ENCODE peak calls at places on chromosomes 2 and 18, in four cellular contexts. One of them, this sample, is unnamed. For H3K9me3, the result is how much of the 10 kb centered on the place peaks cover.

GRCh38 chr2:218995972-218996644 is 2.9 kb upstream of the CRYBA2 start:
- DNase-seq in PC-9: peak
- DNase-seq in IMR-90: peak
- DNase-seq in HCT116: peak
- DNase-seq in this sample: peak

GRCh38 chr18:48445540-48445939 is 36.4 kb upstream of the ZBTB7C start:
- DNase-seq in PC-9: peak
- DNase-seq in IMR-90: peak
- DNase-seq in HCT116: peak
- DNase-seq in this sample: peak

GRCh38 chr2:62266433-62267038 is 70.6 kb downstream of the B3GNT2 start:
- DNase-seq in PC-9: no peak
- DNase-seq in IMR-90: peak
- DNase-seq in HCT116: no peak
- DNase-seq in this sample: peak

GRCh38 chr2:236743623-236744280 is 174.1 kb downstream of the ACKR3 start:
- DNase-seq in PC-9: no peak
- DNase-seq in IMR-90: peak
- DNase-seq in HCT116: no peak
- DNase-seq in this sample: peak

GRCh38 chr18:52311331-52311730 is 28.7 kb upstream of the DCC start:
- DNase-seq in PC-9: no peak
- DNase-seq in IMR-90: no peak
- DNase-seq in HCT116: no peak
- DNase-seq in this sample: no peak

GRCh38 chr2:148122788-148123187 is 101.9 kb downstream of the MBD5 start:
- DNase-seq in PC-9: no peak
- DNase-seq in IMR-90: peak
- DNase-seq in HCT116: no peak
- DNase-seq in this sample: peak

GRCh38 chr2:64222351-64222750 is 78.1 kb upstream of the PELI1 start:
- DNase-seq in PC-9: no peak
- DNase-seq in IMR-90: peak
- DNase-seq in HCT116: no peak
- DNase-seq in this sample: no peak

GRCh38 chr18:24395049-24395780 is 2.4 kb downstream of the OSBPL1A start:
- DNase-seq in PC-9: no peak
- DNase-seq in IMR-90: peak
- DNase-seq in HCT116: no peak
- DNase-seq in this sample: no peak

GRCh38 chr2:50596521-50596920 is 435.4 kb downstream of the NRXN1 start:
- DNase-seq in PC-9: no peak
- DNase-seq in IMR-90: no peak
- DNase-seq in HCT116: no peak
- DNase-seq in this sample: no peak

GRCh38 chr2:64797881-64798590 is 144.3 kb upstream of the SERTAD2 start:
- DNase-seq in PC-9: peak
- DNase-seq in IMR-90: peak
- DNase-seq in HCT116: no peak
- DNase-seq in this sample: peak

GRCh38 chr2:122955761-122956160 is 1069.3 kb upstream of the CNTNAP5 start:
- DNase-seq in PC-9: no peak
- DNase-seq in IMR-90: no peak
- DNase-seq in HCT116: no peak
- DNase-seq in this sample: no peak

GRCh38 chr2:181613241-181613640 is 43.7 kb downstream of the CERKL start:
- DNase-seq in PC-9: no peak
- DNase-seq in IMR-90: no peak
- DNase-seq in HCT116: no peak
- DNase-seq in this sample: no peak

GRCh38 chr2:166463640-166464039 is 30.4 kb downstream of the SCN7A start:
- DNase-seq in PC-9: no peak
- DNase-seq in IMR-90: no peak
- DNase-seq in HCT116: no peak
- DNase-seq in this sample: no peak

GRCh38 chr2:241796209-241796608 is 12.8 kb upstream of the NEU4 start:
- DNase-seq in PC-9: no peak
- DNase-seq in IMR-90: no peak
- DNase-seq in HCT116: no peak
- DNase-seq in this sample: no peak

GRCh38 chr2:239940861-239941570 is 84.1 kb downstream of the NDUFA10 start:
- DNase-seq in PC-9: no peak
- DNase-seq in IMR-90: no peak
- DNase-seq in HCT116: no peak
- DNase-seq in this sample: no peak

GRCh38 chr2:44450806-44451205 is 89.1 kb downstream of the CAMKMT start:
- DNase-seq in PC-9: no peak
- DNase-seq in IMR-90: no peak
- DNase-seq in HCT116: no peak
- DNase-seq in this sample: no peak

GRCh38 chr2:210227689-210228088 is 2.4 kb upstream of the ACADL start:
- DNase-seq in PC-9: no peak
- DNase-seq in IMR-90: no peak
- DNase-seq in HCT116: no peak
- DNase-seq in this sample: no peak

GRCh38 chr18:13051950-13052349 is 60.8 kb downstream of the CEP192 start:
- DNase-seq in PC-9: no peak
- DNase-seq in IMR-90: no peak
- DNase-seq in HCT116: no peak
- DNase-seq in this sample: no peak

GRCh38 chr18:65748321-65748720 is 2.5 kb upstream of the CDH7 start:
- DNase-seq in PC-9: no peak
- DNase-seq in IMR-90: no peak
- DNase-seq in HCT116: no peak
- DNase-seq in this sample: no peak

GRCh38 chr18:58586269-58586668 is 42.6 kb downstream of the ALPK2 start:
- DNase-seq in PC-9: no peak
- DNase-seq in IMR-90: no peak
- DNase-seq in HCT116: no peak
- DNase-seq in this sample: no peak

GRCh38 chr18:54734059-54734458 is 94.2 kb upstream of the RAB27B start:
- DNase-seq in PC-9: no peak
- DNase-seq in IMR-90: peak
- DNase-seq in HCT116: no peak
- DNase-seq in this sample: peak

GRCh38 chr2:191020742-191021381 is 6.9 kb upstream of the STAT1 start:
- DNase-seq in PC-9: no peak
- DNase-seq in IMR-90: peak
- DNase-seq in HCT116: no peak
- DNase-seq in this sample: peak

GRCh38 chr2:210553371-210553770 is 3.0 kb upstream of the CPS1 start:
- DNase-seq in PC-9: peak
- DNase-seq in IMR-90: no peak
- DNase-seq in HCT116: no peak
- DNase-seq in this sample: no peak

GRCh38 chr2:3187467-3187866 is 190.2 kb downstream of the EIPR1 start:
- DNase-seq in PC-9: no peak
- DNase-seq in IMR-90: no peak
- DNase-seq in HCT116: no peak
- DNase-seq in this sample: no peak

GRCh38 chr18:38427234-38427633 is 861.6 kb upstream of the CELF4 start:
- DNase-seq in PC-9: no peak
- DNase-seq in IMR-90: no peak
- DNase-seq in HCT116: no peak
- DNase-seq in this sample: no peak

GRCh38 chr2:30115141-30115980 is 31.4 kb upstream of the YPEL5 start:
- DNase-seq in PC-9: peak
- DNase-seq in IMR-90: peak
- DNase-seq in HCT116: peak
- DNase-seq in this sample: peak

GRCh38 chr18:70288851-70289328 is at the start of gene SOCS6:
- DNase-seq in PC-9: peak
- DNase-seq in IMR-90: peak
- DNase-seq in HCT116: no peak
- DNase-seq in this sample: peak

GRCh38 chr2:127254386-127254981 is 34.4 kb upstream of the CYP27C1 start:
- DNase-seq in PC-9: peak
- DNase-seq in IMR-90: peak
- DNase-seq in HCT116: no peak
- DNase-seq in this sample: peak

GRCh38 chr18:22167091-22167470 is 2.3 kb upstream of the GATA6 start:
- DNase-seq in PC-9: no peak
- DNase-seq in IMR-90: no peak
- DNase-seq in HCT116: no peak
- DNase-seq in this sample: no peak

GRCh38 chr2:222604749-222605515 is 51.0 kb downstream of the FARSB start:
- DNase-seq in PC-9: no peak
- DNase-seq in IMR-90: no peak
- DNase-seq in HCT116: no peak
- DNase-seq in this sample: no peak

GRCh38 chr2:240216197-240216596 is 75.7 kb upstream of the OTOS start:
- DNase-seq in PC-9: no peak
- DNase-seq in IMR-90: no peak
- DNase-seq in HCT116: no peak
- DNase-seq in this sample: no peak

GRCh38 chr2:973129-973528 is 22.5 kb downstream of the SNTG2 start:
- DNase-seq in PC-9: no peak
- DNase-seq in IMR-90: no peak
- DNase-seq in HCT116: no peak
- DNase-seq in this sample: no peak

GRCh38 chr18:8771930-8772329 is 66.6 kb downstream of the MTCL1 start:
- DNase-seq in PC-9: no peak
- DNase-seq in IMR-90: no peak
- DNase-seq in HCT116: no peak
- DNase-seq in this sample: no peak

GRCh38 chr18:47585136-47585535 is 333.7 kb upstream of the SKOR2 start:
- DNase-seq in PC-9: no peak
- DNase-seq in IMR-90: no peak
- DNase-seq in HCT116: no peak
- DNase-seq in this sample: no peak

GRCh38 chr2:237614151-237614720 is 13.2 kb upstream of the LRRFIP1 start:
- DNase-seq in PC-9: peak
- DNase-seq in IMR-90: peak
- DNase-seq in HCT116: no peak
- DNase-seq in this sample: no peak

GRCh38 chr2:127219716-127220090 is 396 bp downstream of the CYP27C1 start:
- DNase-seq in PC-9: peak
- DNase-seq in IMR-90: no peak
- DNase-seq in HCT116: no peak
- DNase-seq in this sample: peak

GRCh38 chr2:188983427-188984101 is 9.4 kb downstream of the COL3A1 start:
- DNase-seq in PC-9: no peak
- DNase-seq in IMR-90: peak
- DNase-seq in HCT116: peak
- DNase-seq in this sample: peak

GRCh38 chr2:136171223-136171622 is 53.3 kb upstream of the CXCR4 start:
- DNase-seq in PC-9: no peak
- DNase-seq in IMR-90: no peak
- DNase-seq in HCT116: no peak
- DNase-seq in this sample: no peak

GRCh38 chr2:159572459-159572858 is 43.9 kb downstream of the BAZ2B start:
- DNase-seq in PC-9: no peak
- DNase-seq in IMR-90: no peak
- DNase-seq in HCT116: no peak
- DNase-seq in this sample: no peak

GRCh38 chr2:36696533-36696932 is at the start of gene VIT:
- DNase-seq in PC-9: no peak
- DNase-seq in IMR-90: no peak
- DNase-seq in HCT116: no peak
- DNase-seq in this sample: peak
- H3K4me3 ChIP-seq in PC-9: no peak
- H3K4me3 ChIP-seq in IMR-90: peak
- H3K4me3 ChIP-seq in HCT116: no peak
- H3K4me3 ChIP-seq in this sample: peak

DNA sequence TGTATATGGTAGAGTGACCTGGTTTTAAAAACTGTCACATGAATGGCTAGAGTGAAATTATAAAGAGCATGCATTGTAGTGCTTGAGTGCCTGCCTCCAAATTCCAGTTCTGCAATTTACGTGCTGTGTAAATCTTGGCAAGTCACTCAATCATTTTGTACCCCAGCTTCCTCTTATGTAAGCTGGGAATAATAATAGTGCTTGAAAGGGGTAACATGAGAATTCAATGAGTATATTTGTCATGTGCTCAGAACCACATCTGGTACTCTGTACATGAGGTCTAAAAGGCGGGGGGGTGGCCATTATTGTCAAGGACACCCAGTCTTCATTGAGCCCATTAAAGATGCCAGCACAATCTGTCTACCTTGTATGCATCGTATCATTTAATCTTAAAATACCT is 214.8 kb downstream of the MC4R start:
- DNase-seq in PC-9: no peak
- DNase-seq in IMR-90: no peak
- DNase-seq in HCT116: no peak
- DNase-seq in this sample: no peak
- H3K9me3 ChIP-seq in PC-9: under half
- H3K9me3 ChIP-seq in IMR-90: under half
- H3K9me3 ChIP-seq in HCT116: under half
- H3K9me3 ChIP-seq in this sample: under half

GRCh38 chr18:78980279-78980771 is 707 bp downstream of the SALL3 start:
- DNase-seq in PC-9: no peak
- DNase-seq in IMR-90: no peak
- DNase-seq in HCT116: no peak
- DNase-seq in this sample: no peak
- H3K4me3 ChIP-seq in PC-9: no peak
- H3K4me3 ChIP-seq in IMR-90: no peak
- H3K4me3 ChIP-seq in HCT116: no peak
- H3K4me3 ChIP-seq in this sample: no peak

GRCh38 chr2:171626949-171627348 is 60.3 kb upstream of the DYNC1I2 start:
- DNase-seq in PC-9: no peak
- DNase-seq in IMR-90: no peak
- DNase-seq in HCT116: no peak
- DNase-seq in this sample: no peak
- H3K9me3 ChIP-seq in PC-9: under half
- H3K9me3 ChIP-seq in IMR-90: under half
- H3K9me3 ChIP-seq in HCT116: under half
- H3K9me3 ChIP-seq in this sample: under half

GRCh38 chr2:142973160-142973821 is 95.8 kb downstream of the KYNU start:
- DNase-seq in PC-9: peak
- DNase-seq in IMR-90: no peak
- DNase-seq in HCT116: no peak
- DNase-seq in this sample: no peak

GRCh38 chr2:142975239-142975638 is 97.8 kb downstream of the KYNU start:
- DNase-seq in PC-9: no peak
- DNase-seq in IMR-90: no peak
- DNase-seq in HCT116: no peak
- DNase-seq in this sample: no peak

GRCh38 chr2:142974288-142975024 is 97.0 kb downstream of the KYNU start:
- DNase-seq in PC-9: peak
- DNase-seq in IMR-90: peak
- DNase-seq in HCT116: no peak
- DNase-seq in this sample: peak

DNA sequence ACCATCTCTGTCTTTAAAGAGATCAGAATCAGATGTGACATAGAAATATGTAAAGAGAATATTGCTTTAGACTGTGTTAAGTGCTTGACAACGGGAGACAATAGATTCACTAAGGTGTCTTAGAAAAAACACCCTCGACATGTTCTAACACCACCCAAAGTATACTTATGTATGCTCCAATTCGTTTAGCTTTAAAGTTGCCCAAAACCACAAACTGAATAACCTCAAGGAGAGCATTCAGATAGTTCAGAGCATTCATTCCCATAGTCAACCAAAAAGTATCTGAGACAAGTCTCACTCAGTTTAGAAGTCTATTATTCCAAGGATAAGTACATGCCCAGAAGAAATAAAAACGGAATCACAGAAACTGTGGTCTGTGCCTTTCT is 96.4 kb downstream of the KYNU start:
- DNase-seq in PC-9: no peak
- DNase-seq in IMR-90: no peak
- DNase-seq in HCT116: no peak
- DNase-seq in this sample: no peak
- H3K4me3 ChIP-seq in PC-9: peak
- H3K4me3 ChIP-seq in IMR-90: no peak
- H3K4me3 ChIP-seq in HCT116: no peak
- H3K4me3 ChIP-seq in this sample: no peak